ENCODE peak calls at places on chromosome 14, in four cellular contexts. P is GM23248, E is NCI-H1694 treated with DMSO at 0.1 percent for 48 hours, O is NCI-H1105. B is an unnamed sample.

GRCh38 chr14:96748371-96748770 is 48.8 kb upstream of the VRK1 start:
- DNase-seq in P (no peak), E (no peak), O (peak), B (no peak)

GRCh38 chr14:92960706-92961566 is 38.0 kb downstream of the CHGA start:
- DNase-seq in P (peak), E (no peak), O (no peak), B (no peak)

GRCh38 chr14:34374998-34375740 is 86.9 kb downstream of the SPTSSA start:
- DNase-seq in P (peak), E (no peak), O (no peak), B (no peak)

GRCh38 chr14:81511110-81511900 is 22.3 kb downstream of the SEL1L start:
- DNase-seq in P (no peak), E (no peak), O (no peak), B (no peak)

GRCh38 chr14:85296466-85297210 is 233.3 kb upstream of the FLRT2 start:
- DNase-seq in P (peak), E (no peak), O (no peak), B (no peak)

GRCh38 chr14:21902561-21903199 is 229.1 kb upstream of the OR4E1 start:
- DNase-seq in P (no peak), E (no peak), O (no peak), B (no peak)

GRCh38 chr14:39467889-39468524 is 35.8 kb upstream of the FBXO33 start:
- DNase-seq in P (peak), E (no peak), O (no peak), B (no peak)

GRCh38 chr14:106308839-106309389 is 782.5 kb downstream of the TMEM121 start:
- DNase-seq in P (peak), E (peak), O (no peak), B (no peak)

GRCh38 chr14:68739701-68740100 is 53.2 kb downstream of the ZFP36L1 start:
- DNase-seq in P (no peak), E (no peak), O (no peak), B (no peak)

GRCh38 chr14:64945431-64945830 is 2.9 kb upstream of the GPX2 start:
- DNase-seq in P (no peak), E (no peak), O (no peak), B (no peak)

GRCh38 chr14:105500036-105500725 is 9.1 kb downstream of the TEDC1 start:
- DNase-seq in P (no peak), E (no peak), O (no peak), B (no peak)

B was measured in tibial nerve.